ENCODE peak calls at places on chromosomes 3 and 15, in six cellular contexts. F, K, H, V, X and J are unnamed samples.

GRCh38 chr3:40499952-40500351 is 5.9 kb upstream of the ZNF620 start:
- DNase-seq in K (no peak), X (no peak), F (no peak), V (no peak), H (no peak), J (no peak)

GRCh38 chr15:75809986-75810750 is 33.1 kb upstream of the UBE2Q2 start:
- DNase-seq in X (no peak), F (no peak), V (no peak), K (no peak), H (no peak), J (no peak)

GRCh38 chr3:129015388-129016105 is 14.4 kb downstream of the EFCC1 start:
- DNase-seq in F (no peak), X (peak), V (no peak), K (no peak), H (peak), J (no peak)

GRCh38 chr3:11245827-11246662 is 26.2 kb upstream of the ATG7 start:
- DNase-seq in K (no peak), X (no peak), F (no peak), H (no peak), V (no peak), J (no peak)

GRCh38 chr15:63600001-63600645 is 2.9 kb downstream of the FBXL22 start:
- DNase-seq in F (no peak), K (no peak), H (no peak), V (no peak), X (no peak), J (no peak)

GRCh38 chr3:177928156-177928555 is 608.1 kb upstream of the KCNMB2 start:
- DNase-seq in K (no peak), V (no peak), F (no peak), X (no peak), H (no peak), J (no peak)

GRCh38 chr3:49747792-49748480 is 24.2 kb upstream of the GMPPB start:
- DNase-seq in K (no peak), V (no peak), F (peak), H (no peak), X (no peak), J (no peak)

GRCh38 chr3:36893137-36893557 is 51.7 kb downstream of the TRANK1 start:
- DNase-seq in V (no peak), F (peak), K (no peak), X (no peak), H (no peak), J (peak)

GRCh38 chr15:39127151-39127815 is 453.6 kb upstream of the THBS1 start:
- DNase-seq in X (no peak), H (no peak), F (no peak), V (no peak), K (no peak), J (no peak)

GRCh38 chr15:74130089-74130848 is at the start of gene ISLR2:
- DNase-seq in H (no peak), V (no peak), X (no peak), K (peak), F (no peak), J (no peak)

GRCh38 chr3:53775018-53775417 is 71.2 kb downstream of the CHDH start:
- DNase-seq in K (no peak), X (no peak), V (no peak), H (no peak), F (no peak), J (no peak)

GRCh38 chr3:72862314-72863090 is 14.3 kb upstream of the SHQ1 start:
- DNase-seq in K (no peak), V (no peak), H (no peak), X (no peak), F (no peak), J (no peak)

GRCh38 chr3:70067860-70068479 is 68.4 kb downstream of the SAMMSON start:
- DNase-seq in K (no peak), H (no peak), V (no peak), X (no peak), F (peak), J (no peak)

GRCh38 chr3:187368251-187368733 is at the start of gene RTP4:
- DNase-seq in K (no peak), V (no peak), F (no peak), X (peak), H (peak), J (no peak)

GRCh38 chr3:158791259-158791920 is 10.5 kb upstream of the MFSD1 start:
- DNase-seq in K (peak), V (no peak), X (no peak), F (no peak), H (no peak), J (no peak)

GRCh38 chr3:65636326-65636725 is 402.4 kb downstream of the MAGI1 start:
- DNase-seq in H (no peak), X (no peak), V (no peak), K (no peak), F (no peak), J (no peak)

GRCh38 chr15:35450492-35450891 is 95.5 kb downstream of the DPH6 start:
- DNase-seq in F (peak), H (no peak), X (no peak), V (no peak), K (no peak), J (no peak)

GRCh38 chr3:118354556-118354955 is 680.1 kb downstream of the IGSF11 start:
- DNase-seq in F (no peak), V (no peak), K (no peak), H (no peak), X (no peak), J (no peak)

GRCh38 chr3:114762144-114762543 is 384.9 kb downstream of the ZBTB20 start:
- DNase-seq in V (no peak), X (no peak), F (no peak), K (no peak), H (no peak), J (no peak)